ENCODE peak calls at places on chromosomes 11 and 22, in eight cellular contexts. U is CD8-positive, alpha-beta T cell; Y is pancreas; R is AG09319; N is PC-3; D is heart left ventricle; I is left ventricle myocardium inferior; P is tibial artery. W is an unnamed sample.

GRCh38 chr11:119901657-119902577 is 172.9 kb upstream of the NECTIN1 start:
- DNase-seq in U (no peak), Y (no peak), R (no peak), N (no peak), D (no peak), I (no peak), P (no peak), W (no peak)

GRCh38 chr11:118205979-118206611 is 18.7 kb downstream of the JAML start:
- DNase-seq in U (no peak), Y (no peak), R (no peak), N (no peak), D (no peak), I (no peak), P (no peak), W (no peak)

GRCh38 chr11:4593739-4594138 is at the start of gene OR52I1:
- DNase-seq in U (no peak), Y (no peak), R (no peak), N (no peak), D (no peak), I (no peak), P (no peak), W (no peak)

GRCh38 chr11:44726278-44727113 is at the start of gene TSPAN18:
- DNase-seq in U (peak; percentile 23), Y (peak; percentile 23), R (no peak), N (no peak), D (peak; percentile 70), I (peak; percentile 31), P (no peak), W (peak; percentile 31)

GRCh38 chr11:64096835-64097234 is 61.1 kb downstream of the FLRT1 start:
- DNase-seq in U (no peak), Y (no peak), R (no peak), N (no peak), D (no peak), I (no peak), P (no peak), W (no peak)

GRCh38 chr11:14538271-14538925 is 18.2 kb upstream of the PSMA1 start:
- DNase-seq in U (no peak), Y (no peak), R (no peak), N (no peak), D (no peak), I (peak; percentile 38), P (no peak), W (no peak)

GRCh38 chr22:35894937-35895708 is 133.5 kb downstream of the RBFOX2 start:
- DNase-seq in U (no peak), Y (no peak), R (peak; percentile 69), N (peak; percentile 50), D (no peak), I (no peak), P (peak; percentile 77), W (no peak)

GRCh38 chr11:75269367-75269660 is 28.7 kb downstream of the TPBGL start:
- DNase-seq in U (no peak), Y (no peak), R (no peak), N (no peak), D (no peak), I (no peak), P (peak; percentile 34), W (no peak)

GRCh38 chr11:130313383-130314183 is 1.1 kb downstream of the ZBTB44 start:
- DNase-seq in U (no peak), Y (no peak), R (no peak), N (peak; percentile 34), D (no peak), I (no peak), P (no peak), W (no peak)

GRCh38 chr11:124584681-124585372 is 15.0 kb downstream of the OR8A1 start:
- DNase-seq in U (no peak), Y (no peak), R (no peak), N (no peak), D (no peak), I (no peak), P (no peak), W (no peak)

GRCh38 chr22:39452740-39453040 is 4.1 kb upstream of the MGAT3 start:
- DNase-seq in U (no peak), Y (no peak), R (no peak), N (no peak), D (no peak), I (no peak), P (no peak), W (no peak)

DNA sequence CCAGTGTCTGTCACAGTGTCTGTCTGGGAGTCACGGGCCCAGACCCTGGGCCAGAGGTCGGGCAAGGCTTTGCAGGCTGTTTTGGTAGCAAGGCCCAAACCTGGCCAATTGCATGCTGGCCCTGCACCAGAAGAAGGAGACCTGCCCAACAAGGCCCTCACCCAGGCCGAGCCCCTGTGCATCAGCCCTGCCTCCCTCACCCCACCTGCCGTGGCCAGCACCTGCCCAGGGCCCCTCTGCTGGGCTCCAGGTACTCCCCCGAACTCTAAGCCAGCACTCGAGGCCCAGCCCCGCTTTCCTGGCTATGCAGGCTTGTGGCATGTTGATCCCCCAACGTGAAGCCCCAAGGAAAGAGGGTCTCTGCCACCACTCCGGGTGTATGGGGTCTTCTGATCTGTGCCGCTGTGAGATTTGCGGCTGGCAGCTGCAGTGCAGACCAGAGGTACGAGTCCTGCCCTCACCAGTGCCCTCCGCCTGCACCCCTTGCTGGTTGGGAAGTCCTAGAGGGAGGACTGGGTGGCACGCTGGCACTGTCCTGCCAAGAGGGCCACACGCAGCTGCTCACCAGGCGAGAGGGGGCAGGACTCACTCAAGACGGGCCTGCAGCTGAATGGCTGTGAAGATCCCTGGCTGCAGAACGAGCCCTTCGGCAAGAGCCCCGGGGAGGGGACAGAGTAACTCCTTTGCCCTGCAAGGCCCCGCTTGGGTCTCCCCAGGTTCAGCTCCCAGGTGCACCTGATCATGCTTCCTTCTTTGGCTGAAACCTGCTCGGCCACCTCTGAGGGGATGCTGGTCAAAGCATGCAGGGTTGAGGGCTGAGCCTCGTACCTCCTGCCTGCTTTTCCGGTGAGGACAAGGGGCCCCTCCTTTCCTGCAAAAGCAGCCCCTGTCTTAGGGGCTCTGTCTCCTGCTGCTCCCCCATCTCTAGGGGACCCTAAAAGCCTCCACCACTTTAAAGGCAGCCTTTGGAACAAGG is 6.7 kb upstream of the SEPTIN5 start:
- DNase-seq in U (no peak), Y (no peak), R (no peak), N (no peak), D (no peak), I (no peak), P (peak; percentile 54), W (no peak)
- TF ChIP-seq CTCF in U (no peak), Y (no peak), R (no peak), N (no peak), D (no peak), I (no peak), P (no peak), W (no peak)

GRCh38 chr11:32489464-32489863 is 54.1 kb upstream of the WT1 start:
- DNase-seq in U (no peak), Y (no peak), R (no peak), N (no peak), D (no peak), I (no peak), P (no peak), W (no peak)

GRCh38 chr11:32485733-32486132 is 50.4 kb upstream of the WT1 start:
- DNase-seq in U (no peak), Y (no peak), R (no peak), N (no peak), D (no peak), I (no peak), P (no peak), W (no peak)

DNA sequence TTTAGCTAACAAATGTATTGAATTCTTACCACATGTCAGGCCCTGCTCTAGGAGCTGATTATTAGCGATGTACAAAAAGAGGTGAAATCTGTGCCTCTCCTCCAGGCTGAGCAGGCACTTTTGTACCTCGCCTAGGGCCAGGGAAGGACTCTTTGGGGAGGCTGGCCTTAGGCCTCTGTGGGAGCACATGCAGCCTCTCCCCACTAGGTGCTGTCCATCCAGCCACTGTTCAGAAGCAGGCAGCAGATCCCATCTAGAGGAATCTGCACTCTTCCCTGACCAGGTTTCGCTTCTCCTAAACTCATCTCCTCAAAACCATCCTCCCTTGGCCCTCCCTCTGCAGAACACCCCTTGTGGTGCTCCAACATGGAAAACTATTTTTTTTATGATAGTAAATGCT is 51.9 kb upstream of the WT1 start:
- DNase-seq in U (no peak), Y (no peak), R (no peak), N (peak; percentile 30), D (no peak), I (no peak), P (no peak), W (no peak)
- TF ChIP-seq CTCF in U (no peak), Y (no peak), R (no peak), N (peak; percentile 37), D (no peak), I (peak; percentile 30), P (no peak), W (no peak)

DNA sequence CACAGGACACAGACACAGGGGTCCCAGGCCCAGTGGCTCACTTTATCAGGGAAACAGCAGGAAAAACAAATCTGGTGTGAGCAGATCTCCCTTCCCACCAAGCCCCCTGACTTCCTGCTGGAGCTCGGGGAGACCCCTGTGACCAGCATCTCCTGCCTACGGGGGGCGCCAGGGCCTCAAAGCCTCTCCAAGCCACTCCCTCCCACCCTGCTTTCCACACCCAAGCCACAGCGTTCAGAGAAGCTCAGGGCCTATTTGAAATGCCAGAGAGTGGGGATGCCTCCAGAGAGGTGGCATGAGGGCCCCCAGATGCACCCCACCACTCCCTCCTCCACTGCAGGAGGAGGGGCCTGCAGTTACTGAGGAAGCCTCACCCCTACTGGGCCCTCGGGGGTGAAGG is 5.7 kb upstream of the CDKN1C start:
- DNase-seq in U (no peak), Y (no peak), R (no peak), N (no peak), D (no peak), I (no peak), P (no peak), W (no peak)
- TF ChIP-seq CTCF in U (no peak), Y (no peak), R (no peak), N (peak; percentile 42), D (peak; percentile 12), I (no peak), P (no peak), W (no peak)

GRCh38 chr11:83523676-83524075 is 237.5 kb upstream of the CCDC90B start:
- DNase-seq in U (no peak), Y (no peak), R (no peak), N (no peak), D (no peak), I (no peak), P (no peak), W (no peak)

GRCh38 chr11:83520849-83521248 is 234.7 kb upstream of the CCDC90B start:
- DNase-seq in U (no peak), Y (no peak), R (no peak), N (no peak), D (no peak), I (no peak), P (no peak), W (no peak)

DNA sequence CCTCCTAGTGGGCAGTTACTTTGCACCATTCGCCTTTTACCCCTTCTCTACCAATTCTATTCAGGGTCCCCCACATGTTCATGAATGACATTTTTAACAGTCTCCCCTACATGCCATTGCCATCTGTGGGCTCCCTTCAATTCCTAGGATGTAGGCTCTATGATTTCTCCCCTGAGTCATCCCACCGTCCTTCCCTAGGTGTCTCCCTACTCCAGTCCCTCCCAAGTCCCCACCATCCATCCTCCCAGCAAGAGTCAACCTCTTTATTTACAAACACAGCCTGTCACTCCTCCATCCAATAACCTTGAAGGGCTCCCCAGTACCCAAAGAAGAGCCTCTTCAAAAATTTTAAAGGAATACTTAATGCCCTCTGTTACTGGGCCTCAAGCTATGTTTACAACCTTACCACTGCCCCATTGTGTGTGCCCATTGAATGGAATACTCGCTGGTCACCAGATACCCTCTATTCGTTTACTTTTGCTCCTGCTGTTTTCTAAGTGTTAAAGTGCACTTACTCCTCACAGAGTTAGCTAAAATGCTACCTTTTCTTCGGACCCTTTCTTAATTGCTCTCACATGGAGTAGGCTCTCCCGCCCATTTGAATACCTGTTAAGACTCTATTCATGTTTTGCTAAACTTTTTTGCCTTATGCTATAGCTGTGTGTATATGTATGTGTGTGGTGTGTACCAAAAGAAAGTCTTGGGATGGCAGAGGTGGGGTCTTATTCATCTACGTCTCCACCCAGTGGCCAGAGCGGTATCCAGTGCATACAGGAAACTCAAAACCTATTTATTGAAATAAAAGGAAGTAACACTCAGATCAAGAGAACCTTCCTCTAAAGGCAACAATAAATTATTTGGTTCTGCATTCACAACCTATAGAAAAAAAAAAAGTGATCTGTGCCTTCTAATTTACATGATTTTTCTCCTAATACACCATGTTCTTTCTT is 235.8 kb upstream of the CCDC90B start:
- DNase-seq in U (no peak), Y (no peak), R (peak; percentile 4), N (peak; percentile 15), D (no peak), I (no peak), P (no peak), W (no peak)
- TF ChIP-seq CTCF in U (no peak), Y (no peak), R (peak; percentile 67), N (peak; percentile 36), D (no peak), I (peak; percentile 36), P (no peak), W (no peak)